ENCODE peak calls at places on chromosomes 11 and 22, in nine cellular contexts. One of them, this sample, is unnamed.

GRCh38 chr11:69546735-69547370 is 65.4 kb downstream of the LINC01488 start:
- DNase-seq in omental fat pad: no peak
- DNase-seq in IMR-90: no peak
- DNase-seq in uterus: no peak
- DNase-seq in neural progenitor cell: no peak
- DNase-seq in tibial nerve: no peak
- DNase-seq in brain microvascular endothelial cell: no peak
- DNase-seq in B cell: no peak
- DNase-seq in body of pancreas: no peak
- DNase-seq in this sample: peak; percentile 73

GRCh38 chr22:36366291-36366708 is 21.5 kb downstream of the MYH9 start:
- DNase-seq in omental fat pad: no peak
- DNase-seq in IMR-90: peak; percentile 68
- DNase-seq in uterus: peak; percentile 77
- DNase-seq in neural progenitor cell: no peak
- DNase-seq in tibial nerve: no peak
- DNase-seq in brain microvascular endothelial cell: no peak
- DNase-seq in B cell: no peak
- DNase-seq in body of pancreas: no peak
- DNase-seq in this sample: peak; percentile 67

GRCh38 chr11:67303132-67303988 is at the start of gene SSH3:
- DNase-seq in omental fat pad: no peak
- DNase-seq in IMR-90: peak; percentile 34
- DNase-seq in uterus: peak; percentile 64
- DNase-seq in neural progenitor cell: peak; percentile 87
- DNase-seq in tibial nerve: peak; percentile 47
- DNase-seq in brain microvascular endothelial cell: no peak
- DNase-seq in B cell: peak; percentile 38
- DNase-seq in body of pancreas: peak; percentile 90
- DNase-seq in this sample: peak; percentile 57

GRCh38 chr11:117814766-117815261 is 9.7 kb downstream of the FXYD2 start:
- DNase-seq in omental fat pad: no peak
- DNase-seq in IMR-90: no peak
- DNase-seq in uterus: peak; percentile 69
- DNase-seq in neural progenitor cell: peak; percentile 56
- DNase-seq in tibial nerve: peak; percentile 57
- DNase-seq in brain microvascular endothelial cell: no peak
- DNase-seq in B cell: peak; percentile 93
- DNase-seq in body of pancreas: peak; percentile 81
- DNase-seq in this sample: peak; percentile 97

GRCh38 chr11:14894657-14895598 is 2.9 kb upstream of the CYP2R1 start:
- DNase-seq in omental fat pad: peak; percentile 49
- DNase-seq in IMR-90: peak; percentile 52
- DNase-seq in uterus: no peak
- DNase-seq in neural progenitor cell: no peak
- DNase-seq in tibial nerve: peak; percentile 54
- DNase-seq in brain microvascular endothelial cell: no peak
- DNase-seq in B cell: no peak
- DNase-seq in body of pancreas: peak; percentile 20
- DNase-seq in this sample: peak; percentile 59

GRCh38 chr22:19497245-19497644 is 17.5 kb downstream of the CDC45 start:
- DNase-seq in omental fat pad: no peak
- DNase-seq in IMR-90: peak; percentile 97
- DNase-seq in uterus: no peak
- DNase-seq in neural progenitor cell: no peak
- DNase-seq in tibial nerve: no peak
- DNase-seq in brain microvascular endothelial cell: peak; percentile 96
- DNase-seq in B cell: no peak
- DNase-seq in body of pancreas: peak; percentile 27
- DNase-seq in this sample: no peak

GRCh38 chr22:46695346-46696224 is 42.5 kb downstream of the CERK start:
- DNase-seq in omental fat pad: no peak
- DNase-seq in IMR-90: no peak
- DNase-seq in uterus: no peak
- DNase-seq in neural progenitor cell: no peak
- DNase-seq in tibial nerve: no peak
- DNase-seq in brain microvascular endothelial cell: no peak
- DNase-seq in B cell: no peak
- DNase-seq in body of pancreas: no peak
- DNase-seq in this sample: no peak

GRCh38 chr22:50676211-50676636 is 3.6 kb downstream of the SHANK3 start:
- DNase-seq in omental fat pad: no peak
- DNase-seq in IMR-90: no peak
- DNase-seq in uterus: no peak
- DNase-seq in neural progenitor cell: no peak
- DNase-seq in tibial nerve: no peak
- DNase-seq in brain microvascular endothelial cell: no peak
- DNase-seq in B cell: no peak
- DNase-seq in body of pancreas: no peak
- DNase-seq in this sample: no peak

GRCh38 chr11:74370122-74370521 is 28.1 kb downstream of the PGM2L1 start:
- DNase-seq in omental fat pad: no peak
- DNase-seq in IMR-90: no peak
- DNase-seq in uterus: no peak
- DNase-seq in neural progenitor cell: no peak
- DNase-seq in tibial nerve: no peak
- DNase-seq in brain microvascular endothelial cell: peak; percentile 7
- DNase-seq in B cell: no peak
- DNase-seq in body of pancreas: no peak
- DNase-seq in this sample: no peak

GRCh38 chr22:19420321-19420720 is 11.2 kb downstream of the HIRA start:
- DNase-seq in omental fat pad: no peak
- DNase-seq in IMR-90: no peak
- DNase-seq in uterus: no peak
- DNase-seq in neural progenitor cell: no peak
- DNase-seq in tibial nerve: no peak
- DNase-seq in brain microvascular endothelial cell: no peak
- DNase-seq in B cell: no peak
- DNase-seq in body of pancreas: no peak
- DNase-seq in this sample: no peak

GRCh38 chr11:128964463-128964930 is 21.8 kb upstream of the TP53AIP1 start:
- DNase-seq in omental fat pad: no peak
- DNase-seq in IMR-90: no peak
- DNase-seq in uterus: no peak
- DNase-seq in neural progenitor cell: no peak
- DNase-seq in tibial nerve: no peak
- DNase-seq in brain microvascular endothelial cell: no peak
- DNase-seq in B cell: no peak
- DNase-seq in body of pancreas: no peak
- DNase-seq in this sample: no peak

GRCh38 chr11:130728185-130729160 is 187.8 kb downstream of the SNX19 start:
- DNase-seq in omental fat pad: no peak
- DNase-seq in IMR-90: no peak
- DNase-seq in uterus: no peak
- DNase-seq in neural progenitor cell: no peak
- DNase-seq in tibial nerve: no peak
- DNase-seq in brain microvascular endothelial cell: no peak
- DNase-seq in B cell: no peak
- DNase-seq in body of pancreas: no peak
- DNase-seq in this sample: no peak

GRCh38 chr22:37225481-37225880 is 13.2 kb upstream of the SSTR3 start:
- DNase-seq in omental fat pad: no peak
- DNase-seq in IMR-90: no peak
- DNase-seq in uterus: no peak
- DNase-seq in neural progenitor cell: no peak
- DNase-seq in tibial nerve: no peak
- DNase-seq in brain microvascular endothelial cell: no peak
- DNase-seq in B cell: no peak
- DNase-seq in body of pancreas: no peak
- DNase-seq in this sample: peak; percentile 55

GRCh38 chr11:115764172-115764571 is 260.0 kb upstream of the CADM1 start:
- DNase-seq in omental fat pad: no peak
- DNase-seq in IMR-90: no peak
- DNase-seq in uterus: no peak
- DNase-seq in neural progenitor cell: no peak
- DNase-seq in tibial nerve: no peak
- DNase-seq in brain microvascular endothelial cell: no peak
- DNase-seq in B cell: no peak
- DNase-seq in body of pancreas: no peak
- DNase-seq in this sample: no peak

GRCh38 chr22:27309713-27310112 is 491.8 kb downstream of the MN1 start:
- DNase-seq in omental fat pad: no peak
- DNase-seq in IMR-90: no peak
- DNase-seq in uterus: no peak
- DNase-seq in neural progenitor cell: no peak
- DNase-seq in tibial nerve: no peak
- DNase-seq in brain microvascular endothelial cell: no peak
- DNase-seq in B cell: no peak
- DNase-seq in body of pancreas: no peak
- DNase-seq in this sample: no peak

GRCh38 chr11:117144477-117145392 is 648 bp downstream of the PAFAH1B2 start:
- DNase-seq in omental fat pad: no peak
- DNase-seq in IMR-90: peak; percentile 86
- DNase-seq in uterus: peak; percentile 59
- DNase-seq in neural progenitor cell: peak; percentile 78
- DNase-seq in tibial nerve: peak; percentile 47
- DNase-seq in brain microvascular endothelial cell: peak; percentile 77
- DNase-seq in B cell: peak; percentile 70
- DNase-seq in body of pancreas: peak; percentile 80
- DNase-seq in this sample: peak; percentile 54

DNA sequence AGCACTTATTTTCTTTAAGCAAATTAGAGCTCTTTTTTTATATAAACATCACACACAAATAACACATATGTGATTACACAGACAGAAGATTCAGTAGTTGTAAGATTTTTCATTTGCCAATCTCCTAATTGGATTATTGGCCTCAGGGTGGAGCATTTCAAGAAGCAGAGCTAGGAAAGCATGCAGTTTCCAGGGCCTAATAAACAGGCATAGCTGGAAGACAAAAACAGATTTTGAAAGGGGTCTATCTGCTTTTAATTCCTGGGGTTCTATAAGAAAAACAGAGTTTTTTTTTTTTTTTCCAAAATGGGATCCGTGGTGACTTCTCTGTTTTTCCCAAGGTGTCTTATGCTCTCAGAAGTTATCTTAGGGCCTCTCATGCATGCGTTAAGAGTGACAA is 7.6 kb upstream of the FOLR3 start:
- DNase-seq in omental fat pad: no peak
- DNase-seq in IMR-90: no peak
- DNase-seq in uterus: no peak
- DNase-seq in neural progenitor cell: no peak
- DNase-seq in tibial nerve: no peak
- DNase-seq in brain microvascular endothelial cell: no peak
- DNase-seq in B cell: no peak
- DNase-seq in body of pancreas: no peak
- DNase-seq in this sample: no peak
- TF ChIP-seq CTCF in omental fat pad: no peak
- TF ChIP-seq CTCF in IMR-90: no peak
- TF ChIP-seq CTCF in uterus: no peak
- TF ChIP-seq CTCF in neural progenitor cell: no peak
- TF ChIP-seq CTCF in tibial nerve: no peak
- TF ChIP-seq CTCF in brain microvascular endothelial cell: no peak
- TF ChIP-seq CTCF in B cell: no peak
- TF ChIP-seq CTCF in body of pancreas: no peak
- TF ChIP-seq CTCF in this sample: no peak

DNA sequence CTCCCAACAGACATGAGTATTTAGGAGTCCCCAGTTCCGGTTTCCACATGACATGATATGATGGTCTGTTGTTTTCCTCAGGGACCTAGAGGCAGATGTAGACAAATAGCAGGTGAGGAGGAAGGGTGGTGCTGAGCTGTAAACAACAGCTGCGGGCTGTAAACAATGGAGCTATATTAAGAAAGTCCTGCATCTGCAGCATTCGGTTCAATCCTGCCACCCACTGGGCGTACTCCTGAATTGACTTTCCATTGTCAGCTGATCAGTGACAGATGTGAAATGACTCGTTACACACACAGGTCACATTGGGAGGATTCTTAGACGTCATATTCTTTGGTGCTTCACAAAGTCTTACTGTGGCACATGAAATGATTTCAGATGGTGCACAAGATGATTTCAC is 26.8 kb upstream of the RAG1 start:
- DNase-seq in omental fat pad: no peak
- DNase-seq in IMR-90: peak; percentile 45
- DNase-seq in uterus: no peak
- DNase-seq in neural progenitor cell: peak; percentile 61
- DNase-seq in tibial nerve: no peak
- DNase-seq in brain microvascular endothelial cell: peak; percentile 77
- DNase-seq in B cell: no peak
- DNase-seq in body of pancreas: peak; percentile 18
- DNase-seq in this sample: peak; percentile 58
- TF ChIP-seq CTCF in omental fat pad: no peak
- TF ChIP-seq CTCF in IMR-90: peak; percentile 28
- TF ChIP-seq CTCF in uterus: peak; percentile 5
- TF ChIP-seq CTCF in neural progenitor cell: peak; percentile 43
- TF ChIP-seq CTCF in tibial nerve: no peak
- TF ChIP-seq CTCF in brain microvascular endothelial cell: peak; percentile 65
- TF ChIP-seq CTCF in B cell: no peak
- TF ChIP-seq CTCF in body of pancreas: no peak
- TF ChIP-seq CTCF in this sample: peak; percentile 22

DNA sequence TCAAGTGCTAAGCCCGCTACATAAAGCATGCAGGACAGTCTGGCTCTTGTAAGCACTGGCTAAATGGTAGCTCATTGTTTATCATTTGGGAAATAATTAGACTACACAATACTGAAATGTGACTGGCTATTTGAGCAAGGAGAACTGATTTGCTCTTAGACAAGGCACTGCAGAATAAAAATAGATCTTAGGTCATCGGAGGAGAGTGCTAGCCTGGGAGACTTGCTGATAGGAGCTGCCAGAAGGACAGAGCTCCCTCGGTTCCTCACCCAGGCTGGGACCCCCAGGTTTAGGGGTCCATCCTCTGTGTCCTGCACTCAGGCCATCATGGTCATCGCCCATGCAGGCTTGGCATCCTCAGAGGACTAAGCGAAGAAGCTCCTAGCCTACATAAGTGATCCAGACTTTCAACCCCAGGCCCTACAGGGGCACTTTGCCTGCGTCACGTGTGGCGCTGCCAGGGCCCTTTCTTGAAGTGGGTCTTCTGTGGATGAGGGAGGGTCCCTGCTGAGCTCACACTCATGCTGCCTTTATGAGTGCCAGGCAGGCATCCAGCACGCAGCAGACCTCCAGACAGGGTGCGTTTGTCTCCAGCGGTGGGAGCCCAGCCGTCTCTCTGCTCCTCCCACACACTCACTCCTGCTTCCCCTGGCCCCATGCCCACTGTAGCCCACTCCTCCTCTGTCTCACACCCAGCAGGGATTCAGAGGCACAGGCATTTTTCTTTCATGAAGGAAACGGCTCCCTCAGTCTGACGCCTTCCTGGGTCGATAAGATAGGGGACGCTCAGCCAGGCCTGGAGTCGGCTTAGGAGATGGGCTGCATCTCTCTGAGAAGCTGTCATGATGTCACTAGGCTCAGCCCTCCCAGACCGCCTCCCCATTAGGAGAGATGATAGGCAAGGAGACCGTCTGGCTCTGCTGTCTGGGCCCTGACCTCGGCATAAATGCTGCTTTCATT is 184.1 kb upstream of the NCAM1 start:
- DNase-seq in omental fat pad: no peak
- DNase-seq in IMR-90: no peak
- DNase-seq in uterus: no peak
- DNase-seq in neural progenitor cell: no peak
- DNase-seq in tibial nerve: no peak
- DNase-seq in brain microvascular endothelial cell: no peak
- DNase-seq in B cell: no peak
- DNase-seq in body of pancreas: no peak
- DNase-seq in this sample: no peak
- TF ChIP-seq CTCF in omental fat pad: no peak
- TF ChIP-seq CTCF in IMR-90: no peak
- TF ChIP-seq CTCF in uterus: no peak
- TF ChIP-seq CTCF in neural progenitor cell: no peak
- TF ChIP-seq CTCF in tibial nerve: no peak
- TF ChIP-seq CTCF in brain microvascular endothelial cell: no peak
- TF ChIP-seq CTCF in B cell: no peak
- TF ChIP-seq CTCF in body of pancreas: no peak
- TF ChIP-seq CTCF in this sample: no peak

GRCh38 chr11:43486141-43486540 is 127.4 kb downstream of the TTC17 start:
- DNase-seq in omental fat pad: no peak
- DNase-seq in IMR-90: peak; percentile 43
- DNase-seq in uterus: no peak
- DNase-seq in neural progenitor cell: no peak
- DNase-seq in tibial nerve: no peak
- DNase-seq in brain microvascular endothelial cell: peak; percentile 48
- DNase-seq in B cell: no peak
- DNase-seq in body of pancreas: no peak
- DNase-seq in this sample: no peak
- TF ChIP-seq CTCF in omental fat pad: no peak
- TF ChIP-seq CTCF in IMR-90: no peak
- TF ChIP-seq CTCF in uterus: no peak
- TF ChIP-seq CTCF in neural progenitor cell: no peak
- TF ChIP-seq CTCF in tibial nerve: no peak
- TF ChIP-seq CTCF in brain microvascular endothelial cell: no peak
- TF ChIP-seq CTCF in B cell: no peak
- TF ChIP-seq CTCF in body of pancreas: no peak
- TF ChIP-seq CTCF in this sample: no peak

This sample was measured in activated CD8-positive, alpha-beta T cell treated with anti-CD3 and anti-CD28 coated beads for 36 hours.